ENCODE peak calls at places on chromosomes 7 and 10, in seven cellular contexts. A is myocyte, Z is spleen, T is NAMALWA, N is midbrain, R is cardiac muscle cell, M is smooth muscle cell of the brain vasculature. V is an unnamed sample.

GRCh38 chr7:157722137-157723060 is 385.6 kb downstream of the DNAJB6 start:
- DNase-seq in M (no peak), R (no peak), A (no peak), T (no peak), Z (no peak), N (no peak), V (no peak)

GRCh38 chr7:44590910-44591309 is 8.9 kb upstream of the TMED4 start:
- DNase-seq in R (peak), A (no peak), Z (no peak), N (no peak), T (no peak), M (no peak), V (no peak)

GRCh38 chr7:15612205-15612604 is 50.4 kb upstream of the AGMO start:
- DNase-seq in A (no peak), Z (no peak), R (no peak), T (no peak), N (no peak), M (no peak), V (no peak)

GRCh38 chr7:127682140-127682539 is 30.1 kb downstream of the SND1 start:
- DNase-seq in R (no peak), M (no peak), N (no peak), T (no peak), Z (no peak), A (no peak), V (no peak)

GRCh38 chr10:37384923-37385322 is 259.5 kb downstream of the ANKRD30A start:
- DNase-seq in M (no peak), Z (no peak), R (no peak), A (no peak), T (no peak), N (no peak), V (no peak)

GRCh38 chr10:10623958-10624590 is 393.6 kb upstream of the CELF2 start:
- DNase-seq in N (no peak), A (no peak), Z (no peak), R (peak), M (no peak), T (no peak), V (no peak)

GRCh38 chr7:92745241-92745640 is 91.1 kb downstream of the CDK6 start:
- DNase-seq in M (no peak), R (no peak), N (no peak), Z (no peak), T (no peak), A (no peak), V (no peak)

GRCh38 chr7:108345710-108346336 is 110.4 kb downstream of the NRCAM start:
- DNase-seq in Z (no peak), N (no peak), R (no peak), T (no peak), A (no peak), M (no peak), V (no peak)

GRCh38 chr10:1662361-1663025 is 74.8 kb downstream of the ADARB2 start:
- DNase-seq in A (no peak), Z (peak), M (no peak), R (no peak), T (peak), N (no peak), V (no peak)

GRCh38 chr7:85222522-85222921 is 35.7 kb upstream of the SEMA3D start:
- DNase-seq in N (no peak), Z (no peak), R (no peak), T (no peak), M (no peak), A (no peak), V (no peak)